ENCODE peak calls at places on chromosomes 11 and 22, in five cellular contexts. Z is kidney, S is psoas muscle, M is upper lobe of right lung, G is astrocyte. Q is an unnamed sample. For H3K4me1, the result is how much of the 10 kb centered on the place peaks cover.

GRCh38 chr11:63901660-63902059 is 15.3 kb downstream of the RCOR2 start:
- DNase-seq in S (no peak), M (no peak), G (no peak), Z (no peak), Q (no peak)

GRCh38 chr11:73982990-73983763 is 534 bp upstream of the UCP2 start:
- DNase-seq in M (peak), S (peak), G (peak), Z (peak), Q (peak)

GRCh38 chr11:829116-829945 is 1.6 kb downstream of the CRACR2B start:
- DNase-seq in M (no peak), S (peak), Z (peak), G (no peak), Q (no peak)

GRCh38 chr22:29944339-29944738 is 61.4 kb downstream of the MTMR3 start:
- DNase-seq in Z (no peak), G (no peak), M (no peak), S (no peak), Q (no peak)

GRCh38 chr11:134037093-134037908 is 31.6 kb upstream of the JAM3 start:
- DNase-seq in G (peak), S (peak), M (peak), Z (peak), Q (peak)

GRCh38 chr11:92834296-92835020 is 135.0 kb upstream of the MTNR1B start:
- DNase-seq in M (no peak), S (no peak), Z (no peak), G (no peak), Q (no peak)

GRCh38 chr22:42173183-42173926 is 42.7 kb upstream of the CYP2D6 start:
- DNase-seq in M (no peak), S (no peak), G (no peak), Z (no peak), Q (no peak)

GRCh38 chr11:109960831-109961230 is 132.4 kb upstream of the ZC3H12C start:
- DNase-seq in G (peak), S (peak), Z (peak), M (no peak), Q (no peak)

GRCh38 chr11:6646631-6647281 is 8.9 kb downstream of the DCHS1 start:
- DNase-seq in G (no peak), Z (peak), S (no peak), M (no peak), Q (no peak)

GRCh38 chr11:58286249-58286648 is 18.2 kb upstream of the OR10W1 start:
- DNase-seq in M (no peak), Z (no peak), G (peak), S (no peak), Q (no peak)

GRCh38 chr11:3022300-3022967 is 30.3 kb upstream of the NAP1L4 start:
- DNase-seq in G (peak), Z (peak), S (no peak), M (no peak), Q (no peak)

GRCh38 chr11:87477321-87477720 is 439.6 kb downstream of the TMEM135 start:
- DNase-seq in M (no peak), S (no peak), Z (no peak), G (no peak), Q (no peak)

GRCh38 chr22:21778705-21779363 is 43.2 kb upstream of the YPEL1 start:
- DNase-seq in M (no peak), S (no peak), Z (no peak), G (peak), Q (no peak)

GRCh38 chr11:46242462-46242960 is 35.0 kb upstream of the CREB3L1 start:
- DNase-seq in Z (no peak), G (no peak), S (no peak), M (no peak), Q (no peak)

GRCh38 chr11:64343740-64344133 is 3.7 kb downstream of the CCDC88B start:
- DNase-seq in S (peak), G (no peak), M (no peak), Z (no peak), Q (no peak)

GRCh38 chr11:2777396-2777795 is 77.6 kb upstream of the KCNQ1OT1 start:
- DNase-seq in M (peak), Z (peak), G (peak), S (peak), Q (no peak)

GRCh38 chr11:120205596-120206161 is 5.2 kb upstream of the OAF start:
- DNase-seq in G (peak), S (no peak), Z (no peak), M (no peak), Q (no peak)

GRCh38 chr22:23090079-23090835 is 19.9 kb downstream of the GNAZ start:
- DNase-seq in G (no peak), S (no peak), Z (no peak), M (no peak), Q (no peak)

GRCh38 chr11:27718853-27719574 is 18.8 kb upstream of the BDNF start:
- DNase-seq in G (no peak), S (no peak), Z (peak), M (peak), Q (no peak)

GRCh38 chr11:117179048-117179999 is 781 bp downstream of the SIDT2 start:
- DNase-seq in S (peak), G (peak), Z (peak), M (peak), Q (peak)

GRCh38 chr11:107272561-107272960 is 185.1 kb downstream of the CWF19L2 start:
- DNase-seq in G (no peak), S (no peak), Z (no peak), M (no peak), Q (no peak)

GRCh38 chr11:111603633-111604130 is 1.4 kb downstream of the SIK2 start:
- DNase-seq in M (no peak), S (no peak), G (no peak), Z (no peak), Q (no peak)

GRCh38 chr11:9529333-9529648 is 44.2 kb upstream of the WEE1 start:
- DNase-seq in M (no peak), S (peak), Z (no peak), G (no peak), Q (no peak)

GRCh38 chr11:63574856-63575602 is 11.8 kb upstream of the PLAAT2 start:
- DNase-seq in G (no peak), S (peak), M (no peak), Z (no peak), Q (no peak)

GRCh38 chr11:48669146-48669545 is 180.6 kb downstream of the OR4A47 start:
- DNase-seq in Z (no peak), G (no peak), S (no peak), M (no peak), Q (no peak)

GRCh38 chr22:42327462-42328129 is 57.1 kb upstream of the TCF20 start:
- DNase-seq in Z (no peak), G (no peak), M (no peak), S (no peak), Q (no peak)

GRCh38 chr11:61834278-61835004 is 6.3 kb downstream of the FADS2 start:
- DNase-seq in G (peak), M (no peak), S (peak), Z (peak), Q (no peak)

DNA sequence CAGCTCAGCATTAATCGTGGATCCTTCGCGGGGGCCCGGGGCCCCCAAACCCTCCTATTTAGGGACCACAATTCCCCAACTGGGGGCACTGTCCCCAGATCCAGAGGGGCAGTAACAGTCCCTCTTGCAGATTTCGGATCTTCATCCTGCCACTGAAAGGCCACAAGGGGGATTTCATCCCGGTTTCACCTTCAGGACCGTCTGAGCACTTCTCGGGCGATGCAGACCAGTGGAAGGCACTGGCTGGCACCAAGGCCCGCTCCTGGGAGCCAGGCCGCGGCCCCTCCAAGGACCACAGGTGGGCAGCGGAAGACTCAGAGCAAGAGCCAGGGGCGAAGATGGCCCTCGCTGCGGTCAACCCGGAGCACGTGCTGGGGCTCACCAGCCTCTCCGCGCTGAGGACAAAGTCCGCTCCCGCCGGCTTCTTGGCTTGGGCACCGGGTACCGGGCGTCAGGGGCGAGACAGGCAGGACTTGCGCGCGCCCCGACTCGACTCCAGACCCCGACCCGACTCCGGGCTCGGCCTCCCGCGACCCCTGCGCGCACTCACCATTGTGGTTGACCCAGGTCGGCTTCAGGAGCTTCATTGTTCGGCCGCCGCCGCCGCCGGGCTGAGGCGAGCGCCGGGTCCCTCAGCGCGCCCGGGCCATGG is 517 bp downstream of the HIRA start:
- DNase-seq in S (peak), G (no peak), M (peak), Z (peak), Q (no peak)
- H3K4me3 ChIP-seq in S (peak), G (peak), M (peak), Z (peak), Q (peak)

DNA sequence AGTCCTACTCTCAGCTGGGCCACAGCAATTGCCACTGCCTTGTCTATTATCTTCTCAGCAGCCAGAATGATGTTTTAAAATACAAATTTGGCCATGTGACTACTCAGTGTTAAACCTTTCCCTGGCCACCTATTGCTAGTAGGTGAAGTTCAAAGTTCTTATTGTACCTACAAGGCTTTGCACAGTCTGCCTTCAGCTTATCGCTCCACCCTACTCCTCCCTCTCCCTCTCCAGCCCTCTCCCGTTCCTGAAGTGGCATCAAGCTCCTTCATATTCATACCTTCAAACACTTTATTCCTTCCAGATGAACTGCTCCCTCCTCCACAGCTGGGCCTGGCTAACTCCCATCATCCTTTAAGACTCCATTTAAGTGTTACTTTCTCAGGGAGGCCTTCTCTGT is 37.3 kb downstream of the OR10A6 start:
- DNase-seq in S (no peak), M (no peak), Z (no peak), G (no peak), Q (no peak)
- H3K4me1 ChIP-seq in S (under half), M (under half), Z (under half), G (under half), Q (under half)

GRCh38 chr22:46250035-46250782 is at the start of gene CDPF1:
- DNase-seq in M (peak), Z (peak), G (peak), S (peak), Q (peak)

GRCh38 chr22:46250783-46251125 is 661 bp upstream of the CDPF1 start:
- DNase-seq in G (no peak), Z (no peak), S (no peak), M (no peak), Q (no peak)

GRCh38 chr22:46251266-46251665 is 1.2 kb upstream of the CDPF1 start:
- DNase-seq in G (no peak), Z (no peak), M (no peak), S (no peak), Q (no peak)

GRCh38 chr22:46247443-46247975 is 2.6 kb downstream of the CDPF1 start:
- DNase-seq in S (no peak), M (no peak), G (no peak), Z (no peak), Q (no peak)

DNA sequence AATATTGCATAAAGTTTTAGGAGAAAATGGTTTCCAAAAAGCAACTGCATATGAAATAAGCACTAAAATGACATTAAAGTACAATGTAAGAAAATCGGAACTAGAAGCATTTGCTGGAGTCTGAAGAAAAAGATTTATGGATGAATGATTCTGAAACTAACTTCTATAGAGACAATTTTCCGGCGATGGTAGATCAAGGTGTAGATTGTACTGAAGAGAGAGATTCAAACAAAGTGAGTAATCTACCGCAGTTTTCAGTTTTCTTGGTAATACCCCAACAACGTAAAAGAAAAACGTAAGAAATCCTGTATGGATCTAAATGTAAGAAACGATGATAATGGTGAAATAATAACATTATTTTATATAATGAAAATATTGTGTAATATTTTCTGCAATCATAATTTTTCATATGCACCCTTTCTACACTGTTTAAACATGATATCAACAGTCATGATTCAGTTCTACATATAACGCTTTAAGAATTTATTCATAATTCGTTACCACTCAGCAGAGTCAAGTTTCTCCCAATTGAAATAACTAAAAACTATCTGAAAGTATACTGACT is 1.8 kb upstream of the CDPF1 start:
- DNase-seq in Z (no peak), S (no peak), M (no peak), G (no peak), Q (no peak)
- H3K4me3 ChIP-seq in Z (no peak), S (peak), M (no peak), G (no peak), Q (no peak)

DNA sequence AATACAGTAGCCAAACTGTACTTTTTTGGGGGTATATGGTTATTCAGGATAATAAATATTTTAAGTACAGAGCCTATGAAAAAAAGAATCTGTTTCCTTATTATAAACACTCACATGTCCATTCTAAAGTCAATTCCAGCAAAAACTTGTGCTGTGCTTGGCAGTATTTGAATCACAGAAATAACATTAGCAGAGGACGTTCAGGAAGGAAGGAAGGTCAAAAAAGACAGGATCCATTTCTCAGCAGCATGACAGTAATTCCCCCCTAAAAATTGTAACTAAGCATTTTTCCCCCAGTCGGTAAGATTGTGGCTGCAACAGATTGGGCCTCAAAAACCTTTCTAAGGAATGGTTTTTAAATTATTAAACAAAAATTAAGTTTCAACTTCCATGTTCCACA is 124.8 kb downstream of the ATG16L2 start:
- DNase-seq in S (no peak), Z (no peak), G (no peak), M (no peak), Q (no peak)
- H3K4me1 ChIP-seq in S (under half), Z (under half), G (under half), M (under half), Q (under half)

GRCh38 chr11:113951487-113951886 is 23.4 kb upstream of the HTR3A start:
- DNase-seq in M (no peak), S (no peak), G (no peak), Z (no peak), Q (no peak)
- H3K4me3 ChIP-seq in M (no peak), S (no peak), G (no peak), Z (no peak), Q (no peak)

GRCh38 chr11:121419839-121420238 is 32.3 kb upstream of the SORL1 start:
- DNase-seq in S (no peak), G (no peak), M (no peak), Z (no peak), Q (no peak)

GRCh38 chr11:121420398-121420797 is 31.7 kb upstream of the SORL1 start:
- DNase-seq in Z (no peak), G (no peak), M (no peak), S (no peak), Q (no peak)

GRCh38 chr11:121422675-121423074 is 29.4 kb upstream of the SORL1 start:
- DNase-seq in S (no peak), Z (no peak), G (no peak), M (no peak), Q (no peak)

GRCh38 chr11:121418625-121419114 is 33.4 kb upstream of the SORL1 start:
- DNase-seq in G (no peak), Z (no peak), S (no peak), M (no peak), Q (peak)

GRCh38 chr11:121421149-121421906 is 30.8 kb upstream of the SORL1 start:
- DNase-seq in M (no peak), Z (no peak), S (no peak), G (no peak), Q (no peak)
- H3K4me1 ChIP-seq in M (under half), Z (under half), S (under half), G (under half), Q (under half)

GRCh38 chr22:44677299-44678244 is 24.4 kb upstream of the PRR5 start:
- DNase-seq in G (no peak), Z (no peak), M (no peak), S (no peak), Q (no peak)
- H3K4me3 ChIP-seq in G (no peak), Z (peak), M (no peak), S (no peak), Q (no peak)

DNA sequence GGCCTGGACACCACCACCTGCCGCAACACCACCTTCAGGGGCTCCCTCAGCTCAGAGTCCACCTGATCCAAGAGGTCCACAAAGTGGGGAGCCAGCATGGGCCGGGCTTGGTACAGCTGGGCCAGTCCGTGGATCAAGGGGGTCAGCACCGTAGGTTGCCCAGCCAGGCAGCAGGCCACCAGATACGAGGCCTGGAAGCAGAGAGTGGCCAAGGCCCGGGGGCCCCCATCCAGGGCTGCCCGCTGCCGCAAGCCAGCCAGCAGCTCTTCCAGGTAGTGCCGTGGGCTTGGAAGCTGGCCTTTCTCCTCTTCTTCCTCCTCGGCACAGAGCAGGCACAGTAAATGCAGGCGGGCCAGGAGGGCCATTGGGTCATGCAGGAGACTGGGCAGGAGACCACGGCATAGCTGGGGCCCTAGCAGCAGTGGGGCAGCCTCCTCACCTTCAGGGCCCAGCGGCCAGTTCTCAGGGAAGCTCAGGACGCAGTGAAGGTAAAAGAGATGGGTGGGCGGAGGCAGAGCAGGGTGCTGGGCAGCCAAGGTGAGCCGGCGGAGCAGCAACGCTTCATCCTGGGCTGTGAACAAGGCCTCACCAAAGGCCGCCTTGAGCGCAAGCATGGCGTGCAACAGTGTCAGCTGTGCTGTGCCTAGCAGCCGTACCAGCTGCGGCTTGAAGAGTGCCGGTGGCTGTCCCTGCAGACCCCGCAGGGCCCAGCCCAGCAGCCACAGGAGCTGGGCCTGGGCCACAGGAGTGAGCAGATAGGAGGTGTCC is 1.7 kb downstream of the AP5B1 start:
- DNase-seq in M (peak), S (no peak), G (no peak), Z (peak), Q (no peak)
- H3K4me1 ChIP-seq in M (under half), S (under half), G (under half), Z (under half), Q (under half)

GRCh38 chr11:70826541-70826943 is 425.8 kb downstream of the SHANK2 start:
- DNase-seq in Z (peak), M (no peak), S (no peak), G (no peak), Q (no peak)

GRCh38 chr11:70824590-70825300 is 426.4 kb downstream of the CTTN start:
- DNase-seq in M (no peak), G (no peak), S (no peak), Z (no peak), Q (no peak)

GRCh38 chr11:70825893-70826540 is 426.4 kb downstream of the SHANK2 start:
- DNase-seq in S (no peak), G (no peak), Z (no peak), M (no peak), Q (no peak)

GRCh38 chr11:70828498-70829159 is 423.7 kb downstream of the SHANK2 start:
- DNase-seq in G (no peak), S (no peak), M (no peak), Z (no peak), Q (no peak)

DNA sequence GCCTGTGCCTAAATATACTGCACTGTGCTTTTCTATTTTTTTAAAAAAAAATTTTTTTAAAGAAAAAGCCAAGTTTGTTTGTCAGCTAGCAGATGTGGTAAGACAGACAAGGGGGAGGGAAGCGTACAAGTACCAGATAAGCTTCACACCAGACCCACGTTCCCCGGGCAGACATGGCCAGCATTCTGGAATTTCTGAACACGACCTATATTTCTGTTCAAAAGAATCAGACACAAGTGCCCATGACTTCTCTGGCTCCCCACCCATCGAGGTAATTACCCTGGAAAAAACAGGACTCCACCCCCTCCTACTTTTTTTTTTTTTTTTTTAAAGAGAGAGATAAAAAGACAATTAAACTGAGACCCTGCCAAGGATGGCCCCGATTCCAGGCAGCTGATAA is 425.4 kb downstream of the SHANK2 start:
- DNase-seq in M (no peak), G (no peak), S (no peak), Z (no peak), Q (no peak)
- H3K4me3 ChIP-seq in M (no peak), G (no peak), S (peak), Z (no peak), Q (no peak)